ENCODE peak calls at places on chromosome 9, in ten cellular contexts. E is choroid plexus epithelial cell, Z is GM12865, S is WTC11, P is tibial artery, T is heart right ventricle, X is mammary epithelial cell, C is upper lobe of left lung, Y is astrocyte of the spinal cord, U is PC-9. O is an unnamed sample.

GRCh38 chr9:16364347-16364746 is 506.1 kb downstream of the BNC2 start:
- DNase-seq in Y (no peak), P (no peak), U (no peak), C (peak), X (no peak), T (peak), Z (no peak), S (no peak), E (no peak), O (no peak)

GRCh38 chr9:114779352-114779845 is 26.4 kb downstream of the TNFSF15 start:
- DNase-seq in E (no peak), P (peak), S (no peak), Y (peak), X (peak), Z (no peak), T (peak), C (peak), U (peak), O (no peak)

GRCh38 chr9:116320180-116320799 is 166.7 kb downstream of the PAPPA start:
- DNase-seq in Z (no peak), C (no peak), U (no peak), E (no peak), X (no peak), Y (no peak), S (no peak), P (no peak), T (peak), O (no peak)

GRCh38 chr9:137482094-137482781 is 23.1 kb upstream of the NSMF start:
- DNase-seq in E (peak), C (peak), Z (no peak), Y (peak), S (no peak), P (peak), U (peak), T (peak), X (peak), O (no peak)

GRCh38 chr9:73118297-73118696 is 33.4 kb upstream of the ANXA1 start:
- DNase-seq in Y (no peak), U (no peak), X (peak), C (no peak), E (no peak), P (no peak), T (no peak), Z (no peak), S (no peak), O (no peak)

GRCh38 chr9:114776683-114777399 is 29.0 kb downstream of the TNFSF15 start:
- DNase-seq in P (no peak), T (no peak), X (no peak), U (no peak), Z (no peak), Y (no peak), C (no peak), S (no peak), E (no peak), O (no peak)

GRCh38 chr9:112351184-112351583 is 17.8 kb upstream of the PTBP3 start:
- DNase-seq in S (no peak), Y (no peak), E (no peak), C (no peak), T (no peak), Z (no peak), U (no peak), X (no peak), P (no peak), O (no peak)

GRCh38 chr9:98860871-98861293 is 53.4 kb downstream of the GALNT12 start:
- DNase-seq in P (peak), T (peak), C (no peak), U (peak), E (peak), X (peak), Y (peak), S (no peak), Z (peak), O (no peak)

GRCh38 chr9:37936376-37936775 is 32.4 kb upstream of the SLC25A51 start:
- DNase-seq in X (no peak), P (no peak), T (no peak), Y (no peak), C (no peak), U (no peak), Z (no peak), S (no peak), E (no peak), O (no peak)

GRCh38 chr9:37935106-37935505 is 31.2 kb upstream of the SLC25A51 start:
- DNase-seq in Z (no peak), E (no peak), P (no peak), X (no peak), T (no peak), C (no peak), Y (no peak), S (no peak), U (no peak), O (no peak)

GRCh38 chr9:37938121-37938906 is 34.4 kb upstream of the SLC25A51 start:
- DNase-seq in C (no peak), P (no peak), Z (no peak), X (peak), Y (peak), U (peak), S (no peak), E (peak), T (no peak), O (no peak)

GRCh38 chr9:37937403-37937802 is 33.5 kb upstream of the SLC25A51 start:
- DNase-seq in Z (no peak), C (no peak), S (no peak), X (no peak), Y (no peak), U (no peak), E (no peak), T (no peak), P (no peak), O (no peak)

DNA sequence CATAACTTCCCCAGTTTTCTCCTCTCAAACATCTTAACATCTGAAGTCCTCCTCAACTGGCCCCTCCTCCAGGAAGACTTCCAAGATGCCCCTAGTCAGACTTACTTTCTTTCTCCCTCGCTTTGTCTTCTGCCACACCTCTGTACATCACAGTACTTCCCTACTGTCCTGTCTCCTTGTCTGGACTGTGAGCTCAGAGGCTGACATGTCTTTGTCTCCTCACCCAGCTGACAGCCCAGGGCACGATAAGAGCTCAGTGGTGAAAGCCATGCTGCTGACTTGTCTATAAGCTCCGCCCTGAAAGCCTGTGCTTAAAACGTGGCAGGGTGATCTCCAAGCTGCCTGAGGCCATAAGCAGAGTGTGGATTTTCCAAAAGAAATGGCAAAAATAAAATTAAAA is 33.0 kb upstream of the SLC25A51 start:
- DNase-seq in E (peak), T (peak), Z (no peak), C (peak), U (no peak), S (no peak), X (peak), Y (peak), P (no peak), O (no peak)
- TF ChIP-seq CTCF in E (no peak), T (no peak), Z (no peak), C (no peak), U (no peak), S (no peak), X (no peak), Y (no peak), P (no peak), O (no peak)

DNA sequence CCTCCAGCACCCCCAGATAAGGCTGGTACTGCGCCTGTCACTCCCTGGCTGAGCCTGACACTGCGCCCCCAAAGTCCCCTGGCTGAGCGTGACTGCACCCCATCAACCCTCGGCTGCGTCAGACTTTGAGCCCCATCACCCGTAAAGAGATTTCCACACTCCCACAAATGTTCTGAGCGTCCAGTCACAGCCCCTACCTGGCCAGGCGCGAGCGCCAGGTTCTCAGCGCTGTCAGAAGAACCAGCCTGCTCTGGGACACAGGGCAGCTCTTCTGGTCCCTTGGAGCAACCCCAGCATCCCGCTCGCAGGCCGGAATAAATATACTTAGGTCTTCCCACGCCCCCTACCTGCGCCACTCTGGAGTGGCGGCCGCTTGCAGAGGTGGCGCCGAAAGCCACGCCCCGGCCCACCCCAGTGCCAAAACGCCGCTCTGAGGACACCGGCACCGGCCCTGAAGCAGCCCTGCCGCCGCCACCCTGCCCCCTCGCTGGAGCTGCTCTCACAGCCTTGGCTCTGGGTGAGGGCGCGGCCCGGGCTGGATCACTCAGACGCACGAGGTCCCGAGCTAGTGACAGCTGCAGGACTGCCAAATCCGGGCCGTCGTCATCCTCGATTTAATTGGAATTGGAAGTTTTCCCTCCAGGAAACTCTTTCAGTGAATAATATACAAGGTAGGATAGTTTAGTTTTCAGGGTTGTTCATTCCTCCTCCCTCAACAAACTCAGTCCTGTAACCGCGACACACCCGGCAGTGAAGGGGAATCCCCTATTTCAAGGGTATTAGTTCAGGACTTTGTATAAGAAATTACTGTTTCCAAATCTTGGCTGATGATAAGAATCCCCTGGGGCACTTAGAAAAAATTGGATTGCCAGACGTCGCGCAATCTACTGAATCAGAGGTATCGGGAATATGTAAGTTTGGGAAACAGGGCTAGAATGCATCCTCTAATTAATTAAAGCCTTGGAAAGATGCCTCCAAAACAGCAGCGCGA is 1.2 kb upstream of the CEMIP2 start:
- DNase-seq in Z (peak), U (peak), S (peak), P (peak), E (no peak), C (peak), Y (peak), T (peak), X (peak), O (peak)
- TF ChIP-seq CTCF in Z (no peak), U (peak), S (peak), P (no peak), E (peak), C (peak), Y (no peak), T (peak), X (no peak), O (peak)

GRCh38 chr9:72052122-72052521 is 8.3 kb downstream of the C9orf57 start:
- DNase-seq in C (no peak), E (no peak), U (no peak), Z (no peak), T (no peak), X (no peak), P (no peak), S (no peak), Y (no peak), O (no peak)
- TF ChIP-seq CTCF in C (no peak), E (no peak), U (no peak), Z (no peak), T (no peak), X (no peak), P (no peak), S (no peak), Y (no peak), O (no peak)

DNA sequence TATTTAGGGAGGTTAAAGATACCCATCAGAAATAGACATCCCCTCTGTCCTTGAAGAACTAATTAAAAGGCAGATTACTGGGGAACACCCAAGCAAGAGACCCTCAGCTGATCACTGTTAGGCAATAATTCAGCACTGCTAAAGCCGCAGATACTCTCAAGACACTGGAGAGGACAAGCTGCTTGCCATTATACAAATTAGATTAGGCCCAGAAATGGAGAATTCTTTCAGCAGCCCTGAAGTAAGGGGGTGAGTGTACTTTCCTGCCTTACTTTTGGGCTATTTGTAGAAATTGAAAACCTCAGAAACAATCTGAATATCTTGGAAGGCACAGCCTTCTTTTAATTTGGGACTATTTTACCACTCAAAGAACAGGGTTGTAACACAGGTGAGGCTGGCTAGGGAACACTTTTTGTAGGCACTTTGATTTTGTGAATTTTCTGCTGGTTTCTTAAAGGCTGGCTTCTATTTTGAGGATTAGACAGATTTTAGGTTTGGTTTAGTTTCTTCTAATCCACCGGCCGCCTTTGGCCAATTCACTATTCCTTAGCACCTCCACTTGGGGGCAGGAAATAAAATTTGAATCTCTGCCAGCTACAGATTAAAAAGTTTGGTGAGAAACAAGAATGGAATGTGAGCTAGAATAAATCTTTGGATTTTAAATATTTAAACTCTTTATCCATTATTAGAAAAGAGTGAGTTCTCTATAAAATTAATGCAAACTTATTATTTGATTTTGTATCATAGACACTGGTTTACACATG is 106.0 kb downstream of the SMARCA2 start:
- DNase-seq in S (no peak), P (no peak), Z (no peak), E (peak), C (no peak), Y (peak), U (no peak), T (no peak), X (peak), O (no peak)
- TF ChIP-seq CTCF in S (no peak), P (no peak), Z (no peak), E (peak), C (no peak), Y (peak), U (peak), T (no peak), X (no peak), O (no peak)

GRCh38 chr9:91496351-91496750 is 72.7 kb upstream of the NFIL3 start:
- DNase-seq in C (no peak), S (no peak), Y (peak), Z (no peak), P (no peak), E (no peak), X (no peak), T (no peak), U (no peak), O (no peak)
- TF ChIP-seq CTCF in C (no peak), S (no peak), Y (no peak), Z (no peak), P (no peak), E (no peak), X (no peak), T (no peak), U (no peak), O (no peak)

GRCh38 chr9:109862452-109862851 is 82.5 kb downstream of the PALM2AKAP2 start:
- DNase-seq in T (no peak), Y (no peak), X (no peak), U (no peak), C (no peak), S (no peak), Z (no peak), E (no peak), P (no peak), O (no peak)
- TF ChIP-seq CTCF in T (no peak), Y (no peak), X (no peak), U (no peak), C (no peak), S (no peak), Z (no peak), E (no peak), P (no peak), O (no peak)